ENCODE peak calls at places on chromosomes 13 and 19, in six cellular contexts. M is ovary, B is tibial nerve, L is H1, C is lower leg skin, Q is upper lobe of left lung. Y is an unnamed sample.

GRCh38 chr19:20307127-20307526 is 140.1 kb downstream of the ZNF486 start:
- DNase-seq in L (no peak), M (no peak), Q (no peak), B (no peak), C (no peak), Y (no peak)

GRCh38 chr19:37218592-37218935 is 550 bp downstream of the ZNF383 start:
- DNase-seq in B (no peak), C (no peak), L (no peak), Q (no peak), M (no peak), Y (no peak)

GRCh38 chr13:109764045-109764444 is 22.3 kb downstream of the IRS2 start:
- DNase-seq in L (no peak), M (no peak), C (no peak), Q (no peak), B (no peak), Y (no peak)

GRCh38 chr13:88144580-88144979 is 473.4 kb downstream of the SLITRK5 start:
- DNase-seq in M (no peak), L (no peak), Q (peak), C (no peak), B (no peak), Y (no peak)

GRCh38 chr13:108003626-108004025 is 211.7 kb downstream of the LIG4 start:
- DNase-seq in Q (no peak), B (no peak), L (no peak), M (no peak), C (no peak), Y (no peak)

GRCh38 chr19:5669212-5669611 is 11.1 kb downstream of the MICOS13 start:
- DNase-seq in Q (peak), C (no peak), M (no peak), B (no peak), L (no peak), Y (no peak)

GRCh38 chr19:41027273-41027967 is 36.3 kb downstream of the CYP2B6 start:
- DNase-seq in M (no peak), B (no peak), L (no peak), C (no peak), Q (no peak), Y (no peak)

GRCh38 chr13:32116210-32116609 is 84.6 kb downstream of the FRY start:
- DNase-seq in B (no peak), Q (no peak), M (no peak), L (no peak), C (no peak), Y (no peak)

GRCh38 chr19:33460221-33460908 is 61.2 kb downstream of the PEPD start:
- DNase-seq in Q (no peak), B (no peak), C (no peak), M (no peak), L (no peak), Y (no peak)

GRCh38 chr19:10113592-10113963 is 2.1 kb downstream of the P2RY11 start:
- DNase-seq in M (no peak), Q (no peak), C (no peak), L (peak), B (no peak), Y (no peak)

GRCh38 chr13:29526741-29527140 is 68.7 kb downstream of the SLC7A1 start:
- DNase-seq in M (no peak), L (no peak), B (no peak), C (no peak), Q (no peak), Y (no peak)

GRCh38 chr13:40662866-40663265 is 3.6 kb downstream of the FOXO1 start:
- DNase-seq in L (no peak), M (no peak), C (no peak), Q (no peak), B (no peak), Y (no peak)

GRCh38 chr13:112641456-112641855 is 48.4 kb upstream of the ATP11A start:
- DNase-seq in C (no peak), L (no peak), B (no peak), M (no peak), Q (no peak), Y (no peak)

GRCh38 chr19:51810228-51810627 is 15.3 kb downstream of the FPR3 start:
- DNase-seq in B (no peak), Q (no peak), M (no peak), C (no peak), L (no peak), Y (no peak)

GRCh38 chr13:33280923-33281322 is 4.6 kb downstream of the STARD13 start:
- DNase-seq in L (no peak), B (no peak), C (no peak), M (no peak), Q (no peak), Y (no peak)

GRCh38 chr13:25963681-25964080 is 88.1 kb downstream of the SHISA2 start:
- DNase-seq in B (no peak), M (no peak), Q (no peak), L (no peak), C (no peak), Y (no peak)

GRCh38 chr13:110436276-110436675 is 125.2 kb downstream of the RAB20 start:
- DNase-seq in L (no peak), B (no peak), M (no peak), C (no peak), Q (no peak), Y (no peak)

GRCh38 chr13:40189426-40189825 is 477.0 kb downstream of the FOXO1 start:
- DNase-seq in B (no peak), L (no peak), Q (no peak), M (no peak), C (no peak), Y (no peak)

GRCh38 chr19:3636506-3636905 is 9.9 kb upstream of the CACTIN start:
- DNase-seq in B (no peak), Q (peak), L (no peak), C (no peak), M (no peak), Y (no peak)

GRCh38 chr19:13132471-13133166 is 14.6 kb downstream of the NACC1 start:
- DNase-seq in C (no peak), M (no peak), Q (no peak), L (no peak), B (no peak), Y (no peak)

GRCh38 chr13:76762731-76763130 is 123.5 kb downstream of the KCTD12 start:
- DNase-seq in M (no peak), L (no peak), C (no peak), Q (no peak), B (no peak), Y (no peak)

GRCh38 chr13:97975851-97976550 is 22.5 kb downstream of the IPO5 start:
- DNase-seq in Q (peak), C (peak), L (peak), M (peak), B (peak), Y (peak)
- TF ChIP-seq POLR2A in Q (no peak), C (no peak), L (peak), M (peak), B (peak), Y (peak)

GRCh38 chr13:27620377-27621115 is at the start of gene LNX2:
- DNase-seq in Q (peak), L (peak), M (peak), B (peak), C (peak), Y (peak)

GRCh38 chr13:27621116-27621365 is 651 bp upstream of the POLR1D start:
- DNase-seq in C (no peak), M (no peak), B (no peak), Q (no peak), L (no peak), Y (no peak)

GRCh38 chr13:27619093-27619705 is 1.1 kb downstream of the LNX2 start:
- DNase-seq in Q (no peak), M (no peak), C (no peak), L (no peak), B (no peak), Y (no peak)

GRCh38 chr13:27621366-27622101 is at the start of gene POLR1D:
- DNase-seq in L (peak), C (peak), M (peak), Q (peak), B (peak), Y (peak)

GRCh38 chr13:27619711-27620376 is 485 bp downstream of the LNX2 start:
- DNase-seq in B (peak), M (no peak), L (no peak), Q (no peak), C (no peak), Y (peak)
- TF ChIP-seq CTCF in B (peak), M (peak), L (no peak), Q (no peak), C (no peak), Y (peak)

GRCh38 chr19:50790365-50790825 is at the start of gene ACP4:
- DNase-seq in L (no peak), Q (peak), C (no peak), B (no peak), M (peak), Y (no peak)

GRCh38 chr19:50792246-50792851 is 2.1 kb downstream of the ACP4 start:
- DNase-seq in C (no peak), L (no peak), B (no peak), M (no peak), Q (no peak), Y (no peak)

GRCh38 chr19:50790898-50791562 is 815 bp downstream of the ACP4 start:
- DNase-seq in M (no peak), L (no peak), C (no peak), B (no peak), Q (no peak), Y (no peak)

GRCh38 chr19:50792852-50793250 is 2.6 kb downstream of the ACP4 start:
- DNase-seq in B (no peak), C (no peak), L (no peak), M (no peak), Q (no peak), Y (no peak)

GRCh38 chr19:50791594-50792245 is 1.5 kb downstream of the ACP4 start:
- DNase-seq in L (no peak), C (no peak), M (no peak), B (no peak), Q (peak), Y (no peak)
- TF ChIP-seq POLR2A in L (peak), C (no peak), M (no peak), B (no peak), Q (no peak), Y (no peak)

GRCh38 chr19:7149956-7150705 is 80.6 kb downstream of the ZNF557 start:
- DNase-seq in L (no peak), M (no peak), Q (peak), B (no peak), C (no peak), Y (no peak)
- TF ChIP-seq CTCF in L (peak), M (no peak), Q (no peak), B (no peak), C (no peak), Y (no peak)